ENCODE peak calls at places on chromosomes 1 and 21, in four cellular contexts. One of them, this sample, is unnamed.

GRCh38 chr21:31293986-31294385 is 50.1 kb downstream of the TIAM1 start:
- DNase-seq in A549: peak
- DNase-seq in K562: no peak
- DNase-seq in HepG2: no peak
- DNase-seq in this sample: no peak

GRCh38 chr1:153466908-153467307 is 6.5 kb upstream of the S100A7 start:
- DNase-seq in A549: no peak
- DNase-seq in K562: no peak
- DNase-seq in HepG2: no peak
- DNase-seq in this sample: no peak

GRCh38 chr1:229570305-229570704 is 11.8 kb upstream of the ABCB10 start:
- DNase-seq in A549: no peak
- DNase-seq in K562: no peak
- DNase-seq in HepG2: no peak
- DNase-seq in this sample: no peak

GRCh38 chr1:94257451-94257850 is 20.1 kb upstream of the ARHGAP29 start:
- DNase-seq in A549: no peak
- DNase-seq in K562: no peak
- DNase-seq in HepG2: no peak
- DNase-seq in this sample: no peak

GRCh38 chr1:51936531-51936930 is 54.0 kb downstream of the RAB3B start:
- DNase-seq in A549: no peak
- DNase-seq in K562: peak
- DNase-seq in HepG2: no peak
- DNase-seq in this sample: no peak

GRCh38 chr21:14520535-14520934 is 25.6 kb downstream of the SAMSN1 start:
- DNase-seq in A549: no peak
- DNase-seq in K562: no peak
- DNase-seq in HepG2: no peak
- DNase-seq in this sample: peak

GRCh38 chr1:68269637-68270430 is 37.5 kb upstream of the WLS start:
- DNase-seq in A549: peak
- DNase-seq in K562: no peak
- DNase-seq in HepG2: no peak
- DNase-seq in this sample: no peak

GRCh38 chr1:1907098-1907736 is 7.8 kb upstream of the CALML6 start:
- DNase-seq in A549: no peak
- DNase-seq in K562: no peak
- DNase-seq in HepG2: no peak
- DNase-seq in this sample: no peak

GRCh38 chr1:36349241-36349671 is 25.8 kb upstream of the EVA1B start:
- DNase-seq in A549: no peak
- DNase-seq in K562: no peak
- DNase-seq in HepG2: peak
- DNase-seq in this sample: no peak

GRCh38 chr21:21624674-21625073 is 626.5 kb downstream of the NCAM2 start:
- DNase-seq in A549: no peak
- DNase-seq in K562: no peak
- DNase-seq in HepG2: no peak
- DNase-seq in this sample: no peak

GRCh38 chr1:96234299-96234698 is 487.3 kb upstream of the PTBP2 start:
- DNase-seq in A549: peak
- DNase-seq in K562: no peak
- DNase-seq in HepG2: peak
- DNase-seq in this sample: no peak

GRCh38 chr1:25811384-25812082 is 8.2 kb upstream of the MTFR1L start:
- DNase-seq in A549: no peak
- DNase-seq in K562: no peak
- DNase-seq in HepG2: no peak
- DNase-seq in this sample: no peak

GRCh38 chr1:167762061-167762746 is 40.4 kb downstream of the MPZL1 start:
- DNase-seq in A549: no peak
- DNase-seq in K562: no peak
- DNase-seq in HepG2: no peak
- DNase-seq in this sample: no peak

DNA sequence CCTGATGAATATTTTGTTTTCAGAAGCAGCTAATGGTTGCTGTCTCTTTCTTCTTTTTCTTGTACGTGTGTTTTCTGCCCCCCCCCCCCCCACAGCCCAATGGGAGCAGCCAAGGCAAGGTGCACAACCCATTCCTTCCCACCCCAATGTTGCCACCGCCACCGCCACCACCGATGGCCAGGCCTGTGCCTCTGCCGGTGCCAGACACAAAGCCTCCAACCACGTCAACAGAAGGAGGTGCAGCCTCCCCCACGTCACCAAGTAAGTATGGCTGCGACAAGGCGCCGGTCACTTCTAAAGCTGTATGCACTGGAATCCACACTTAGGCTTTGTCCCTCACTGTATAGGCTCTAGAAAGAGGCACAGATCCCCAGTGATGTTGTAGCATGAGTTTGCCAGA is 318.5 kb downstream of the TM2D1 start:
- DNase-seq in A549: no peak
- DNase-seq in K562: no peak
- DNase-seq in HepG2: no peak
- DNase-seq in this sample: no peak
- TF ChIP-seq NR3C1 in A549: no peak
- TF ChIP-seq NR3C1 in K562: no peak
- TF ChIP-seq NR3C1 in HepG2: no peak
- TF ChIP-seq NR3C1 in this sample: no peak

GRCh38 chr1:84889437-84889836 is 3.6 kb downstream of the LPAR3 start:
- DNase-seq in A549: no peak
- DNase-seq in K562: no peak
- DNase-seq in HepG2: no peak
- DNase-seq in this sample: no peak
- TF ChIP-seq NR3C1 in A549: no peak
- TF ChIP-seq NR3C1 in K562: no peak
- TF ChIP-seq NR3C1 in HepG2: no peak
- TF ChIP-seq NR3C1 in this sample: no peak

GRCh38 chr1:116767782-116768382 is 13.7 kb downstream of the CD2 start:
- DNase-seq in A549: no peak
- DNase-seq in K562: no peak
- DNase-seq in HepG2: no peak
- DNase-seq in this sample: no peak

GRCh38 chr1:116766616-116767469 is 12.6 kb downstream of the CD2 start:
- DNase-seq in A549: no peak
- DNase-seq in K562: no peak
- DNase-seq in HepG2: no peak
- DNase-seq in this sample: no peak

GRCh38 chr1:116764906-116765862 is 11.0 kb downstream of the CD2 start:
- DNase-seq in A549: no peak
- DNase-seq in K562: no peak
- DNase-seq in HepG2: no peak
- DNase-seq in this sample: no peak

GRCh38 chr1:116764466-116764896 is 10.3 kb downstream of the CD2 start:
- DNase-seq in A549: no peak
- DNase-seq in K562: no peak
- DNase-seq in HepG2: no peak
- DNase-seq in this sample: no peak

DNA sequence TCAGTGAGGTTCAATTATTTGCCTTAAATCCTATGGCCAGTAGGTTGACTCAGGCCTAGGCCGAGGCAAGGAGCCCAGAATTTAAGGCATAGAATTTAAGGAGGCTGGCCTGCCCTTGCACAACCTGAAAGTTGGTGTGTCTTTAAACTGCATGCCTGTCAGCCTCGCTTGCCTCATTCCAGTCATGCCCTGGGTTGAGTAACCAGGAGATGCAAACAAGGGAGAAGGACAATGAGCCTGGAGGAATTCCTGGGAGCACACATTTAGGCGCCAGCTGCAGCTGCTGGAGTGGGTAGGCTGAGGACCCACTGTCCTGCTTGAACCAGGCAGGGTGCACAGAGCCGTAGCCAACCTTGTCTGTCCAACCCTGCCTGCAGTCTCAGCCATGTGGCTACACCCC is 11.7 kb downstream of the CD2 start:
- DNase-seq in A549: no peak
- DNase-seq in K562: no peak
- DNase-seq in HepG2: no peak
- DNase-seq in this sample: no peak
- TF ChIP-seq NR3C1 in A549: no peak
- TF ChIP-seq NR3C1 in K562: no peak
- TF ChIP-seq NR3C1 in HepG2: no peak
- TF ChIP-seq NR3C1 in this sample: no peak

GRCh38 chr1:27145934-27146354 is 9.0 kb downstream of the SLC9A1 start:
- DNase-seq in A549: peak
- DNase-seq in K562: peak
- DNase-seq in HepG2: no peak
- DNase-seq in this sample: no peak
- TF ChIP-seq NR3C1 in A549: no peak
- TF ChIP-seq NR3C1 in K562: no peak
- TF ChIP-seq NR3C1 in HepG2: no peak
- TF ChIP-seq NR3C1 in this sample: no peak

GRCh38 chr1:53342735-53343470 is 15.0 kb upstream of the LRP8 start:
- DNase-seq in A549: no peak
- DNase-seq in K562: no peak
- DNase-seq in HepG2: no peak
- DNase-seq in this sample: no peak
- TF ChIP-seq NR3C1 in A549: no peak
- TF ChIP-seq NR3C1 in K562: no peak
- TF ChIP-seq NR3C1 in HepG2: no peak
- TF ChIP-seq NR3C1 in this sample: no peak

DNA sequence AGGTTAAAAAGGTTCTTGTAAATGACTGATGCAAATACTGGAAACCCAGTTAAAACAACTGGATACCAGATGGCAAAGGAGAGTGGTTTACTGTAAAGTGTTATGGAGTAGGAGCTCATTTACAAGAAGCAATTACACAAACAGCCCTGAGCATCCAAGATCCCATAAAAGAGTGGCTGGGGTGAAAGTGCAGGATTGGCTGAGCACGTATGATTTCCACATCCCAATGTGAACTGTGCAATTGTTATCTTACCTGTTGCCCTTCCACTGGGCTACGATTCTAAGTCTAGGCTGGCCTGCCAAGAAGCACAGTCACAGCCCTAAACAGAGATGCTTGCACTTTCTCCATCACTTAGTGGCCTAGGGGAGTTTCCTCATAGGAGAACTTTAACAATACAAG is 277.6 kb upstream of the RUNX1 start:
- DNase-seq in A549: no peak
- DNase-seq in K562: no peak
- DNase-seq in HepG2: no peak
- DNase-seq in this sample: no peak
- TF ChIP-seq NR3C1 in A549: no peak
- TF ChIP-seq NR3C1 in K562: no peak
- TF ChIP-seq NR3C1 in HepG2: no peak
- TF ChIP-seq NR3C1 in this sample: no peak

GRCh38 chr1:156807627-156808026 is 9.0 kb downstream of the SH2D2A start:
- DNase-seq in A549: no peak
- DNase-seq in K562: no peak
- DNase-seq in HepG2: no peak
- DNase-seq in this sample: no peak
- TF ChIP-seq NR3C1 in A549: no peak
- TF ChIP-seq NR3C1 in K562: no peak
- TF ChIP-seq NR3C1 in HepG2: no peak
- TF ChIP-seq NR3C1 in this sample: no peak

This sample was measured in WTC11.